ENCODE peak calls at places on chromosomes 5 and 9, in four cellular contexts. L is K562, M is SK-N-SH, P is GM12878. E is an unnamed sample.

GRCh38 chr5:133930061-133930823 is 38.2 kb downstream of the C5orf15 start:
- DNase-seq in M (no peak), P (no peak), L (peak), E (no peak)

GRCh38 chr5:154446183-154447073 is 631 bp downstream of the SAP30L start:
- DNase-seq in L (peak), M (peak), P (no peak), E (peak)

GRCh38 chr5:56037531-56038010 is 42.8 kb upstream of the IL6ST start:
- DNase-seq in M (no peak), L (peak), P (no peak), E (no peak)

GRCh38 chr5:102296229-102296817 is at the start of gene SLCO4C1:
- DNase-seq in P (peak), L (peak), M (peak), E (peak)

GRCh38 chr5:127967983-127968592 is 115.5 kb upstream of the SLC12A2 start:
- DNase-seq in M (no peak), L (no peak), P (no peak), E (no peak)

GRCh38 chr5:112228672-112229071 is 190.4 kb downstream of the EPB41L4A start:
- DNase-seq in M (no peak), L (no peak), P (no peak), E (no peak)

GRCh38 chr5:73370620-73371583 is 77.7 kb downstream of the FOXD1 start:
- DNase-seq in M (no peak), P (no peak), L (no peak), E (no peak)

GRCh38 chr9:16870606-16871357 is at the start of gene BNC2:
- DNase-seq in M (peak), P (no peak), L (no peak), E (no peak)

GRCh38 chr5:141732417-141732816 is 50.4 kb upstream of the ARAP3 start:
- DNase-seq in M (peak), P (no peak), L (no peak), E (no peak)

GRCh38 chr5:38423536-38424178 is 132.8 kb downstream of the LIFR start:
- DNase-seq in L (no peak), P (no peak), M (no peak), E (no peak)
- TF ChIP-seq TAF1 in L (no peak), P (no peak), M (no peak), E (no peak)

GRCh38 chr9:136753371-136754058 is 4.5 kb downstream of the LCN8 start:
- DNase-seq in M (no peak), L (no peak), P (no peak), E (no peak)
- TF ChIP-seq SMC3 in M (no peak), L (no peak), P (no peak), E (no peak)

GRCh38 chr9:4992872-4993271 is 7.8 kb downstream of the JAK2 start:
- DNase-seq in P (no peak), L (no peak), M (no peak), E (no peak)

GRCh38 chr9:5002811-5003210 is 17.7 kb downstream of the JAK2 start:
- DNase-seq in L (no peak), M (no peak), P (no peak), E (no peak)

GRCh38 chr9:4994166-4994890 is 9.3 kb downstream of the JAK2 start:
- DNase-seq in P (no peak), L (no peak), M (no peak), E (no peak)

GRCh38 chr9:4997196-4997595 is 12.1 kb downstream of the JAK2 start:
- DNase-seq in L (no peak), P (no peak), M (no peak), E (no peak)
- TF ChIP-seq TAF1 in L (no peak), P (no peak), M (no peak), E (no peak)

GRCh38 chr5:98698359-98698758 is 75.1 kb upstream of the RGMB start:
- DNase-seq in L (no peak), P (no peak), M (no peak), E (no peak)

GRCh38 chr5:98700730-98701129 is 72.7 kb upstream of the RGMB start:
- DNase-seq in P (no peak), M (no peak), L (no peak), E (no peak)

GRCh38 chr5:98694902-98695301 is 78.6 kb upstream of the RGMB start:
- DNase-seq in L (no peak), M (no peak), P (no peak), E (no peak)
- TF ChIP-seq SMC3 in L (no peak), M (no peak), P (no peak), E (no peak)

DNA sequence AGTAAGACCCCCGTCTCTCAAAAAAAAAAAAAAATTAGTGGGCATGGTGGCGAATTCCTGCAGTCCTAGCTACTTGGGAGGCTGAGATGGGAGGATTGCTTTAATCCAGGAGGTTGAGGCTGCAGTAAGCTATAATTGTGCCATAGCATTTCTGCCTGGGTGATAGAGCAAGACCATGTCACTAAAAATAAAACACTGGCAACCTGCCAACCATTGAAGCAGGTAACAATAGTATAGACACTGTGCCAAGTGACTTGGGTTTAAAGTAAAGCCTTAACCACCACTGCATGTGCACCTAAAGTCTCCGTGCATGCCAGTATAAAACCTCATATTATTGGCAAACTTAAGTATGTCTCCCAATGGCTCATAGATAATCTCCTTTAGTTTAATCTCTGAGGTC is 3.4 kb upstream of the APBA1 start:
- DNase-seq in L (no peak), P (no peak), M (no peak), E (no peak)
- TF ChIP-seq TAF1 in L (no peak), P (no peak), M (no peak), E (no peak)

GRCh38 chr5:138979684-138980275 is 104.6 kb upstream of the LRRTM2 start:
- DNase-seq in M (no peak), P (no peak), L (no peak), E (no peak)
- TF ChIP-seq SMC3 in M (no peak), P (no peak), L (no peak), E (no peak)

E was measured in HepG2.